ENCODE peak calls at places on chromosomes 6 and 20, in nine cellular contexts. One of them, this sample, is unnamed.
A peak's percentile ranks its signal among the peaks of the same experiment; 100 is the strongest.

GRCh38 chr6:11343963-11344714 is 111.7 kb upstream of the NEDD9 start:
- DNase-seq in OCI-LY7: no peak
- DNase-seq in endothelial cell of umbilical vein: no peak
- DNase-seq in breast epithelium: no peak
- DNase-seq in pancreas: no peak
- DNase-seq in thoracic aorta: no peak
- DNase-seq in cardiac fibroblast: no peak
- DNase-seq in GM12878: no peak
- DNase-seq in left ventricle myocardium inferior: no peak
- DNase-seq in this sample: no peak

GRCh38 chr6:311679-312220 is 19.5 kb downstream of the DUSP22 start:
- DNase-seq in OCI-LY7: no peak
- DNase-seq in endothelial cell of umbilical vein: no peak
- DNase-seq in breast epithelium: no peak
- DNase-seq in pancreas: no peak
- DNase-seq in thoracic aorta: no peak
- DNase-seq in cardiac fibroblast: no peak
- DNase-seq in GM12878: no peak
- DNase-seq in left ventricle myocardium inferior: peak; percentile 63
- DNase-seq in this sample: no peak

GRCh38 chr20:43389231-43389630 is 68.5 kb upstream of the SRSF6 start:
- DNase-seq in OCI-LY7: no peak
- DNase-seq in endothelial cell of umbilical vein: no peak
- DNase-seq in breast epithelium: no peak
- DNase-seq in pancreas: no peak
- DNase-seq in thoracic aorta: no peak
- DNase-seq in cardiac fibroblast: no peak
- DNase-seq in GM12878: no peak
- DNase-seq in left ventricle myocardium inferior: peak; percentile 68
- DNase-seq in this sample: no peak

GRCh38 chr6:151276112-151276745 is 36.5 kb downstream of the AKAP12 start:
- DNase-seq in OCI-LY7: no peak
- DNase-seq in endothelial cell of umbilical vein: no peak
- DNase-seq in breast epithelium: no peak
- DNase-seq in pancreas: no peak
- DNase-seq in thoracic aorta: no peak
- DNase-seq in cardiac fibroblast: peak; percentile 90
- DNase-seq in GM12878: no peak
- DNase-seq in left ventricle myocardium inferior: peak; percentile 41
- DNase-seq in this sample: peak; percentile 88

GRCh38 chr6:117676577-117677218 is 1.4 kb downstream of the NUS1 start:
- DNase-seq in OCI-LY7: no peak
- DNase-seq in endothelial cell of umbilical vein: no peak
- DNase-seq in breast epithelium: no peak
- DNase-seq in pancreas: no peak
- DNase-seq in thoracic aorta: no peak
- DNase-seq in cardiac fibroblast: peak; percentile 14
- DNase-seq in GM12878: no peak
- DNase-seq in left ventricle myocardium inferior: no peak
- DNase-seq in this sample: no peak

GRCh38 chr20:18527836-18528235 is 20.1 kb downstream of the SEC23B start:
- DNase-seq in OCI-LY7: no peak
- DNase-seq in endothelial cell of umbilical vein: no peak
- DNase-seq in breast epithelium: no peak
- DNase-seq in pancreas: no peak
- DNase-seq in thoracic aorta: no peak
- DNase-seq in cardiac fibroblast: peak; percentile 67
- DNase-seq in GM12878: no peak
- DNase-seq in left ventricle myocardium inferior: no peak
- DNase-seq in this sample: no peak

GRCh38 chr6:2514965-2515543 is 235.7 kb downstream of the MYLK4 start:
- DNase-seq in OCI-LY7: no peak
- DNase-seq in endothelial cell of umbilical vein: no peak
- DNase-seq in breast epithelium: no peak
- DNase-seq in pancreas: no peak
- DNase-seq in thoracic aorta: no peak
- DNase-seq in cardiac fibroblast: no peak
- DNase-seq in GM12878: no peak
- DNase-seq in left ventricle myocardium inferior: no peak
- DNase-seq in this sample: no peak

GRCh38 chr20:57622201-57622570 is 2.0 kb upstream of the ZBP1 start:
- DNase-seq in OCI-LY7: no peak
- DNase-seq in endothelial cell of umbilical vein: no peak
- DNase-seq in breast epithelium: no peak
- DNase-seq in pancreas: no peak
- DNase-seq in thoracic aorta: no peak
- DNase-seq in cardiac fibroblast: no peak
- DNase-seq in GM12878: no peak
- DNase-seq in left ventricle myocardium inferior: no peak
- DNase-seq in this sample: no peak

GRCh38 chr20:16260911-16261310 is 312.3 kb downstream of the KIF16B start:
- DNase-seq in OCI-LY7: no peak
- DNase-seq in endothelial cell of umbilical vein: no peak
- DNase-seq in breast epithelium: no peak
- DNase-seq in pancreas: no peak
- DNase-seq in thoracic aorta: no peak
- DNase-seq in cardiac fibroblast: no peak
- DNase-seq in GM12878: no peak
- DNase-seq in left ventricle myocardium inferior: no peak
- DNase-seq in this sample: peak; percentile 44

GRCh38 chr20:52279667-52280180 is 88.1 kb upstream of the ZFP64 start:
- DNase-seq in OCI-LY7: no peak
- DNase-seq in endothelial cell of umbilical vein: no peak
- DNase-seq in breast epithelium: no peak
- DNase-seq in pancreas: no peak
- DNase-seq in thoracic aorta: no peak
- DNase-seq in cardiac fibroblast: no peak
- DNase-seq in GM12878: no peak
- DNase-seq in left ventricle myocardium inferior: no peak
- DNase-seq in this sample: no peak

GRCh38 chr6:23890543-23891227 is 235.3 kb upstream of the NRSN1 start:
- DNase-seq in OCI-LY7: no peak
- DNase-seq in endothelial cell of umbilical vein: no peak
- DNase-seq in breast epithelium: no peak
- DNase-seq in pancreas: no peak
- DNase-seq in thoracic aorta: no peak
- DNase-seq in cardiac fibroblast: peak; percentile 41
- DNase-seq in GM12878: no peak
- DNase-seq in left ventricle myocardium inferior: no peak
- DNase-seq in this sample: no peak

GRCh38 chr6:65182681-65183080 is 524.3 kb downstream of the EYS start:
- DNase-seq in OCI-LY7: no peak
- DNase-seq in endothelial cell of umbilical vein: no peak
- DNase-seq in breast epithelium: no peak
- DNase-seq in pancreas: no peak
- DNase-seq in thoracic aorta: no peak
- DNase-seq in cardiac fibroblast: peak; percentile 9
- DNase-seq in GM12878: no peak
- DNase-seq in left ventricle myocardium inferior: no peak
- DNase-seq in this sample: no peak

GRCh38 chr6:166456360-166457156 is 73.8 kb upstream of the MPC1 start:
- DNase-seq in OCI-LY7: peak; percentile 46
- DNase-seq in endothelial cell of umbilical vein: peak; percentile 68
- DNase-seq in breast epithelium: no peak
- DNase-seq in pancreas: no peak
- DNase-seq in thoracic aorta: no peak
- DNase-seq in cardiac fibroblast: no peak
- DNase-seq in GM12878: peak; percentile 17
- DNase-seq in left ventricle myocardium inferior: no peak
- DNase-seq in this sample: no peak
- TF ChIP-seq CTCF in OCI-LY7: peak; percentile 73
- TF ChIP-seq CTCF in endothelial cell of umbilical vein: peak; percentile 34
- TF ChIP-seq CTCF in breast epithelium: no peak
- TF ChIP-seq CTCF in pancreas: no peak
- TF ChIP-seq CTCF in thoracic aorta: no peak
- TF ChIP-seq CTCF in cardiac fibroblast: no peak
- TF ChIP-seq CTCF in GM12878: peak; percentile 49
- TF ChIP-seq CTCF in left ventricle myocardium inferior: peak; percentile 40
- TF ChIP-seq CTCF in this sample: peak; percentile 40

GRCh38 chr6:36430351-36430750 is 12.3 kb downstream of the PXT1 start:
- DNase-seq in OCI-LY7: no peak
- DNase-seq in endothelial cell of umbilical vein: no peak
- DNase-seq in breast epithelium: no peak
- DNase-seq in pancreas: no peak
- DNase-seq in thoracic aorta: no peak
- DNase-seq in cardiac fibroblast: no peak
- DNase-seq in GM12878: no peak
- DNase-seq in left ventricle myocardium inferior: no peak
- DNase-seq in this sample: no peak
- H3K4me3 ChIP-seq in OCI-LY7: no peak overlapping the region
- H3K4me3 ChIP-seq in endothelial cell of umbilical vein: no peak overlapping the region
- H3K4me3 ChIP-seq in breast epithelium: no peak overlapping the region
- H3K4me3 ChIP-seq in pancreas: no peak overlapping the region
- H3K4me3 ChIP-seq in thoracic aorta: no peak overlapping the region
- H3K4me3 ChIP-seq in cardiac fibroblast: no peak overlapping the region
- H3K4me3 ChIP-seq in GM12878: no peak overlapping the region
- H3K4me3 ChIP-seq in left ventricle myocardium inferior: no peak overlapping the region
- H3K4me3 ChIP-seq in this sample: no peak overlapping the region

DNA sequence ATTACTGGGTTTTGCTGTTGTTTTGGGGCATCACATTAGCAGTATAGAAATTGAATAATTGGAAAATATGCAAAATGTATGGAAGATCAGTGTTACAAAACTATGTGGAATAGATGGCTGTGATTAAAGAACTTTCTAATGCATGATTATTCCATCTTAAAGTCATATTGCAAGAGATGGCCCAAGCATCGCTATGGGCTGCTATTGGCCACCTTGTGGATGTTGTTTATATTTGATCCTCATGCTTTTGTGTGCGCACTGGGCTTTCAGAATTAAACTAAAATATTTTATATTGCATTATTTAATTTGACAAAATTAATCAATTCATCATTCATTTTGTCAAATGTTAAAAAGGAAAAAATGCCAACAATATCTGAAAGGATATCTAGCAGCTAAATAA is 16.1 kb upstream of the HMGN3 start:
- DNase-seq in OCI-LY7: no peak
- DNase-seq in endothelial cell of umbilical vein: no peak
- DNase-seq in breast epithelium: no peak
- DNase-seq in pancreas: no peak
- DNase-seq in thoracic aorta: no peak
- DNase-seq in cardiac fibroblast: no peak
- DNase-seq in GM12878: no peak
- DNase-seq in left ventricle myocardium inferior: no peak
- DNase-seq in this sample: no peak
- TF ChIP-seq CTCF in OCI-LY7: no peak
- TF ChIP-seq CTCF in endothelial cell of umbilical vein: no peak
- TF ChIP-seq CTCF in breast epithelium: no peak
- TF ChIP-seq CTCF in pancreas: no peak
- TF ChIP-seq CTCF in thoracic aorta: no peak
- TF ChIP-seq CTCF in cardiac fibroblast: no peak
- TF ChIP-seq CTCF in GM12878: no peak
- TF ChIP-seq CTCF in left ventricle myocardium inferior: no peak
- TF ChIP-seq CTCF in this sample: no peak

GRCh38 chr6:41286544-41287346 is at the start of gene TREM1:
- DNase-seq in OCI-LY7: no peak
- DNase-seq in endothelial cell of umbilical vein: no peak
- DNase-seq in breast epithelium: no peak
- DNase-seq in pancreas: no peak
- DNase-seq in thoracic aorta: no peak
- DNase-seq in cardiac fibroblast: peak; percentile 96
- DNase-seq in GM12878: no peak
- DNase-seq in left ventricle myocardium inferior: peak; percentile 52
- DNase-seq in this sample: no peak

GRCh38 chr6:41288025-41288777 is 1.7 kb upstream of the TREM1 start:
- DNase-seq in OCI-LY7: no peak
- DNase-seq in endothelial cell of umbilical vein: no peak
- DNase-seq in breast epithelium: no peak
- DNase-seq in pancreas: no peak
- DNase-seq in thoracic aorta: no peak
- DNase-seq in cardiac fibroblast: peak; percentile 74
- DNase-seq in GM12878: no peak
- DNase-seq in left ventricle myocardium inferior: no peak
- DNase-seq in this sample: no peak

GRCh38 chr6:41283597-41283996 is 2.9 kb downstream of the TREM1 start:
- DNase-seq in OCI-LY7: no peak
- DNase-seq in endothelial cell of umbilical vein: no peak
- DNase-seq in breast epithelium: no peak
- DNase-seq in pancreas: no peak
- DNase-seq in thoracic aorta: no peak
- DNase-seq in cardiac fibroblast: no peak
- DNase-seq in GM12878: no peak
- DNase-seq in left ventricle myocardium inferior: no peak
- DNase-seq in this sample: no peak

GRCh38 chr6:41280658-41281057 is 5.8 kb downstream of the TREM1 start:
- DNase-seq in OCI-LY7: no peak
- DNase-seq in endothelial cell of umbilical vein: no peak
- DNase-seq in breast epithelium: no peak
- DNase-seq in pancreas: no peak
- DNase-seq in thoracic aorta: no peak
- DNase-seq in cardiac fibroblast: no peak
- DNase-seq in GM12878: no peak
- DNase-seq in left ventricle myocardium inferior: no peak
- DNase-seq in this sample: no peak

DNA sequence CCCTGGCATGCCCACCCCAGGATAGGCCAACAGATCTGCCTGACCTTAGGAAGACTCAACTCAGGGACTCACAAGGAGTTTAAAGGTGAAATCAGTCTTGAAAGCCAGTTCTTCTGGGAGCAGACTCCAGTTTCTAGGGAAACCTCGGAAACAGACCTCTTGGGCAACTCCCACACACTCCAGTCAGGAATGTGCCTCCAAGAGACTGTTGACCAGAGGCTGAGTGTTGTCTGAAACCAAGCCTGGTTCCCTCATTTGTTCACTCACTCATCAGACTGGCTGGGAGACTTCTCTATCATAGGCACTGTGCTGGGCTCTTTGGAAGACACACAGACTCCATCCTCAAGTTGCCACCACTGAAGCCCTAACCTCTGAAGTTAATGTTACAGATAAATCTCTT is 1.8 kb downstream of the TREM1 start:
- DNase-seq in OCI-LY7: no peak
- DNase-seq in endothelial cell of umbilical vein: no peak
- DNase-seq in breast epithelium: no peak
- DNase-seq in pancreas: no peak
- DNase-seq in thoracic aorta: no peak
- DNase-seq in cardiac fibroblast: peak; percentile 70
- DNase-seq in GM12878: no peak
- DNase-seq in left ventricle myocardium inferior: no peak
- DNase-seq in this sample: no peak
- H3K4me3 ChIP-seq in OCI-LY7: no peak overlapping the region
- H3K4me3 ChIP-seq in endothelial cell of umbilical vein: no peak overlapping the region
- H3K4me3 ChIP-seq in breast epithelium: no peak overlapping the region
- H3K4me3 ChIP-seq in pancreas: no peak overlapping the region
- H3K4me3 ChIP-seq in thoracic aorta: no peak overlapping the region
- H3K4me3 ChIP-seq in cardiac fibroblast: no peak overlapping the region
- H3K4me3 ChIP-seq in GM12878: no peak overlapping the region
- H3K4me3 ChIP-seq in left ventricle myocardium inferior: no peak overlapping the region
- H3K4me3 ChIP-seq in this sample: no peak overlapping the region

This sample was measured in AG04449.